ENCODE peak calls at places on chromosomes 1 and 21, in nine cellular contexts. O is stimulated activated CD8-positive, alpha-beta memory T cell treated with anti-CD3 and anti-CD28 coated beads, Interleukin-15, amount 100 ng/mL, for 1 hour; T is T1000; P is activated CD4-positive, alpha-beta memory T cell treated with anti-CD3 and anti-CD28 coated beads, Interleukin-2, amount 10 ng/mL, durations not matched to agents 7 days and 5 days; V is stimulated activated CD4-positive, alpha-beta T cell treated with anti-CD3 and anti-CD28 coated beads, Interleukin-1b, Interleukin-23, amount 100 ng/mL, for 1 hour; J is A172; U is tibial artery; D is activated T-cell treated with anti-CD3 and anti-CD28 coated beads, Interleukin-2, amount 50 U/mL, for 4 hours; H is GM23248. N is an unnamed sample.

GRCh38 chr1:239383714-239384113 is 2.7 kb upstream of the CHRM3 start:
- DNase-seq in H (no peak), D (no peak), T (no peak), U (no peak), V (no peak), O (no peak), J (no peak), P (no peak), N (no peak)

GRCh38 chr1:178727014-178727895 is 2.2 kb downstream of the RALGPS2 start:
- DNase-seq in T (no peak), U (no peak), V (no peak), D (no peak), J (no peak), P (no peak), H (peak; percentile 14), O (no peak), N (no peak)

GRCh38 chr1:47912756-47913155 is 84.4 kb downstream of the TRABD2B start:
- DNase-seq in D (no peak), U (no peak), O (no peak), P (no peak), J (no peak), V (no peak), T (no peak), H (no peak), N (no peak)

GRCh38 chr1:7403265-7404045 is 367.6 kb upstream of the VAMP3 start:
- DNase-seq in O (no peak), J (no peak), H (no peak), T (no peak), P (peak; percentile 11), U (no peak), V (no peak), D (no peak), N (no peak)

GRCh38 chr1:61184035-61184713 is 101.8 kb downstream of the NFIA start:
- DNase-seq in D (no peak), J (no peak), O (no peak), H (peak; percentile 92), V (no peak), U (peak; percentile 93), T (no peak), P (no peak), N (no peak)

GRCh38 chr1:1785666-1786065 is 7.4 kb upstream of the NADK start:
- DNase-seq in U (no peak), V (no peak), H (no peak), P (no peak), O (no peak), D (no peak), J (no peak), T (no peak), N (no peak)

GRCh38 chr21:21715286-21715969 is 717.2 kb downstream of the NCAM2 start:
- DNase-seq in T (no peak), H (peak; percentile 81), P (no peak), D (no peak), V (no peak), U (no peak), O (no peak), J (peak; percentile 49), N (no peak)

GRCh38 chr1:234206651-234207284 is 166.5 kb upstream of the COA6 start:
- DNase-seq in V (no peak), O (no peak), U (no peak), T (peak; percentile 69), P (no peak), H (peak; percentile 89), D (no peak), J (peak; percentile 94), N (no peak)

GRCh38 chr1:233614743-233615521 is 1.0 kb downstream of the KCNK1 start:
- DNase-seq in T (no peak), D (no peak), U (no peak), O (no peak), H (peak; percentile 18), V (no peak), P (peak; percentile 28), J (no peak), N (no peak)

GRCh38 chr1:32933742-32934322 is 30.8 kb downstream of the RNF19B start:
- DNase-seq in O (no peak), T (no peak), H (peak; percentile 13), U (no peak), D (no peak), V (no peak), J (peak; percentile 79), P (no peak), N (no peak)

GRCh38 chr1:9374748-9375345 is 82.2 kb downstream of the SPSB1 start:
- DNase-seq in T (no peak), U (no peak), V (no peak), J (no peak), P (no peak), D (no peak), H (no peak), O (no peak), N (no peak)

N was measured in memory B cell.